ENCODE peak calls at places on chromosomes 12 and 14, in eight cellular contexts. G is SK-N-SH, J is GM23338, L is HepG2, S is Panc1, A is HCT116, W is HL-60, F is GM12878. P is an unnamed sample.

GRCh38 chr14:67285876-67286452 is 44.7 kb downstream of the PALS1 start:
- DNase-seq in A (peak), L (peak), G (peak), J (peak), S (no peak), W (no peak), F (no peak), P (peak)

GRCh38 chr12:48454675-48455074 is 17.7 kb upstream of the ANP32D start:
- DNase-seq in G (no peak), W (no peak), A (peak), S (no peak), J (peak), F (no peak), L (peak), P (peak)

GRCh38 chr12:90064759-90065158 is 356.1 kb upstream of the ATP2B1 start:
- DNase-seq in G (no peak), S (no peak), J (no peak), W (no peak), L (no peak), A (no peak), F (no peak), P (no peak)

GRCh38 chr12:21774358-21775129 is at the start of gene KCNJ8:
- DNase-seq in L (no peak), S (no peak), W (no peak), F (no peak), J (peak), A (no peak), G (peak), P (peak)

GRCh38 chr12:42705863-42706262 is 116.3 kb upstream of the PRICKLE1 start:
- DNase-seq in A (no peak), L (no peak), G (peak), S (no peak), F (no peak), W (no peak), J (no peak), P (no peak)

GRCh38 chr14:20460458-20461229 is 590 bp downstream of the PIP4P1 start:
- DNase-seq in F (peak), W (no peak), J (peak), L (no peak), S (no peak), A (no peak), G (no peak), P (no peak)

GRCh38 chr14:37139710-37140109 is 32.7 kb downstream of the SLC25A21 start:
- DNase-seq in J (no peak), A (no peak), S (no peak), L (no peak), W (no peak), F (no peak), G (no peak), P (no peak)

GRCh38 chr12:47328831-47329545 is 249.2 kb upstream of the AMIGO2 start:
- DNase-seq in S (no peak), W (no peak), F (no peak), J (no peak), G (no peak), A (no peak), L (no peak), P (no peak)

GRCh38 chr12:49828143-49829091 is at the start of gene NCKAP5L:
- DNase-seq in A (peak), J (peak), S (no peak), G (peak), L (peak), W (peak), F (no peak), P (peak)

GRCh38 chr12:73677520-73678291 is 859.9 kb upstream of the ATXN7L3B start:
- DNase-seq in A (no peak), F (no peak), S (no peak), W (no peak), J (peak), G (no peak), L (no peak), P (no peak)

GRCh38 chr12:52285851-52286530 is 5.3 kb downstream of the KRT81 start:
- DNase-seq in F (no peak), S (no peak), G (no peak), A (no peak), J (no peak), W (no peak), L (no peak), P (no peak)

GRCh38 chr12:50517456-50518048 is 12.8 kb downstream of the DIP2B start:
- DNase-seq in W (no peak), A (no peak), J (no peak), G (no peak), S (no peak), F (peak), L (peak), P (no peak)

GRCh38 chr14:67410313-67410712 is 1.7 kb downstream of the PLEK2 start:
- DNase-seq in G (no peak), J (no peak), W (no peak), A (no peak), F (no peak), L (no peak), S (no peak), P (no peak)

GRCh38 chr14:20662968-20663731 is 21.2 kb upstream of the RNASE4 start:
- DNase-seq in L (peak), F (peak), S (peak), J (peak), G (no peak), A (peak), W (peak), P (peak)

GRCh38 chr14:76929927-76930326 is 98.6 kb downstream of the IRF2BPL start:
- DNase-seq in J (peak), L (no peak), F (no peak), W (peak), G (no peak), A (no peak), S (no peak), P (no peak)

GRCh38 chr14:68468437-68469207 is 324.2 kb downstream of the ZFP36L1 start:
- DNase-seq in A (no peak), W (no peak), F (no peak), G (no peak), S (no peak), L (no peak), J (no peak), P (no peak)

GRCh38 chr12:23472329-23472971 is 477.0 kb downstream of the SOX5 start:
- DNase-seq in S (no peak), W (no peak), J (peak), A (no peak), L (no peak), G (no peak), F (no peak), P (no peak)

GRCh38 chr12:47237751-47238211 is 158.0 kb upstream of the AMIGO2 start:
- DNase-seq in F (no peak), L (no peak), G (no peak), S (no peak), W (no peak), J (no peak), A (no peak), P (no peak)

GRCh38 chr12:26188132-26188531 is 7.2 kb upstream of the SSPN start:
- DNase-seq in S (no peak), G (no peak), F (no peak), L (no peak), W (no peak), A (no peak), J (no peak), P (no peak)

GRCh38 chr14:89956294-89957009 is 725 bp downstream of the TDP1 start:
- DNase-seq in A (peak), S (no peak), G (no peak), L (peak), F (peak), W (peak), J (peak), P (no peak)

GRCh38 chr14:69804902-69805301 is 7.9 kb upstream of the SLC10A1 start:
- DNase-seq in L (no peak), J (no peak), F (no peak), G (no peak), A (no peak), S (no peak), W (no peak), P (no peak)
- TF ChIP-seq REST in L (no peak), J (no peak), F (no peak), G (no peak), A (no peak), S (no peak), W (no peak), P (no peak)

DNA sequence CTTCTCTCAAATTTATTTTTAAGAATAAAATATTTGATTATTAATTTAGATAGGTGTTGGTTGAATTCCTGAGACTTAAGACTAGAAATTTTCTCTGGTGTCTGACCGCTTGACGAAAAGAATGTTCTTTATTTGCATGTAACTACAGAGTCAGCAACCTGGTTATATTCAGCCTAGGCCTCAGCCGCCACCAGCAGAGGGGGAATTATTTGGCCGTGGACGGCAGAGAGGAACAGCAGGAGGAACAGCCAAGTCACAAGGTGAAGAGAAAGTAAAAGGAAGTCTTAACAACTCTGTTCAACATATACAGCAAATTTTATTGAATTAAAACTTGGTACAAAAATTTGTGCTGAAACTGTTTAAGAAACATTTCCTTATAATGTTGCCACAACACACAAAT is 5.2 kb downstream of the PIWIL1 start:
- DNase-seq in G (no peak), F (no peak), S (no peak), L (no peak), W (no peak), A (no peak), J (no peak), P (no peak)
- TF ChIP-seq REST in G (no peak), F (no peak), S (no peak), L (no peak), W (no peak), A (no peak), J (no peak), P (no peak)

GRCh38 chr14:59359451-59360124 is 105.6 kb downstream of the GPR135 start:
- DNase-seq in L (no peak), S (no peak), A (no peak), F (peak), W (no peak), J (no peak), G (no peak), P (no peak)
- TF ChIP-seq REST in L (no peak), S (no peak), A (no peak), F (no peak), W (no peak), J (no peak), G (no peak), P (no peak)

GRCh38 chr12:122834921-122835692 is at the start of gene HIP1R:
- DNase-seq in S (no peak), F (no peak), L (no peak), A (peak), G (peak), J (peak), W (peak), P (peak)
- TF ChIP-seq REST in S (no peak), F (no peak), L (no peak), A (no peak), G (no peak), J (no peak), W (no peak), P (no peak)

GRCh38 chr14:64118892-64119291 is 175.3 kb downstream of the ESR2 start:
- DNase-seq in L (no peak), A (no peak), W (no peak), F (no peak), G (no peak), J (no peak), S (no peak), P (no peak)
- TF ChIP-seq REST in L (no peak), A (no peak), W (no peak), F (no peak), G (no peak), J (no peak), S (no peak), P (no peak)

DNA sequence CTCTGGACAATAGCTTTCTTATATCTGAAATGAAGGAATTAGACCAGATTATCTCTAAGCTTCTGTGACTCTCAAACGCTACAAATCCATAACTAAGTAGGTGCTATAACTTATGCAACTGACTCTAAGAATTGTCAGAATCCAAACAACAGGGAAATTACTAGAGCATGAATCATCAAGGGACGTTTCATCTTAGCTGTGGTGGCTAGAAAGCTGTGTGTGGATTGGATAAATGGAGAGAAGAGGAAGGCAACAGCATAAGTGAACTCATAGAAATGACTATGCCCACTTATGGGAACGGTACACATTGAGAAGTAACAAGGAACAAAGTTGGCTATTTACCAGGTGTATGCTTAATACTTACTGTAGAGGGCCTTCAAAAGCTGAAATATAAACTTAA is 96.0 kb upstream of the NEDD1 start:
- DNase-seq in A (no peak), F (no peak), G (no peak), J (no peak), L (peak), S (peak), W (no peak), P (peak)
- TF ChIP-seq REST in A (no peak), F (no peak), G (no peak), J (no peak), L (no peak), S (no peak), W (no peak), P (no peak)

DNA sequence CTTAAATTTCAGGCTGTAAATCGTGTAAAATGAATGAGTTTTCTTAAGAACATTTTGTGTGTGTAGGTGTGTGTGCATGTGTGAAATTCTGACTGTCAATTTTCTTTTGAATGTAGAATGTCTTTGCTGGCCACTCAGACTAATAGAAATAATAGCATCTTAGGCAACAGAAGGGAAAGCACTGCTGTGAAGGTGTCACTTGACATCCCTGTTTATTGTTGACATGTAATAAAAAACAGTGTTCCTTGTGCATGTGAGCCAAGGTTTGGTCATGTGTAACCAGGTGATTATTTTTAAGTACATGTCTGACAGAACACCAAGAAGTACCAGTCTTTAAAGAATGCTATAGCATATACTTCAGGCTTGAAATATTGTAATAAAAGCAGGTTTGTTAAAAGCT is 457.4 kb upstream of the RGS6 start:
- DNase-seq in A (no peak), L (no peak), G (no peak), F (no peak), J (no peak), W (no peak), S (no peak), P (no peak)
- TF ChIP-seq REST in A (no peak), L (no peak), G (no peak), F (no peak), J (no peak), W (no peak), S (no peak), P (no peak)

GRCh38 chr12:94940771-94941170 is 62.7 kb downstream of the NDUFA12 start:
- DNase-seq in F (no peak), J (no peak), L (no peak), A (no peak), W (no peak), S (no peak), G (no peak), P (no peak)

GRCh38 chr12:94942663-94943062 is 60.8 kb downstream of the NDUFA12 start:
- DNase-seq in G (no peak), L (no peak), J (no peak), A (no peak), S (no peak), F (no peak), W (no peak), P (no peak)

GRCh38 chr12:94938583-94938982 is 64.9 kb downstream of the NDUFA12 start:
- DNase-seq in L (no peak), J (no peak), G (no peak), F (no peak), W (no peak), S (no peak), A (no peak), P (no peak)

DNA sequence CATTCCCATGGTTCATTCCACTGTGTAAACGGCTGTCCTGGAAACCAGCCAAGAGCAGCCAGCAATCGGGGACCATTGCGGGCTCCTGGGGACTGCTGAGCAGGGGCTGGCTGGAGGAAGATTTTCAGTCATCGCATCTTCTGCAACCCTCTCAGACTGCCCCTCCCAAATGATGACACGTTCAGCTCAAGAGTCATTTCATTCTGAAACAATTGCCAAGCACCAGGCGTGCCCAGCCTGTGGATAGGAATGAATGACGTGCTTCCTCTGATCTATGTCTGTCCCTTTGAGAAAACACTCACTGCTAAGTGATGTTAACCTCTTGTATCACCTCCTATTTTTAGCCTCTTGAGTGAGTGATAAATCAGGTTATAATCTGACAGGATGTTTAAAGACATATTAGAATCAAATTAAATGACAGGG is 62.0 kb downstream of the NDUFA12 start:
- DNase-seq in S (no peak), W (no peak), J (no peak), F (no peak), L (no peak), G (peak), A (no peak), P (no peak)
- TF ChIP-seq REST in S (no peak), W (no peak), J (no peak), F (no peak), L (no peak), G (no peak), A (no peak), P (no peak)

GRCh38 chr14:22976620-22977433 is 5.5 kb downstream of the AJUBA start:
- DNase-seq in W (peak), G (no peak), J (peak), S (no peak), L (peak), A (no peak), F (no peak), P (peak)

GRCh38 chr14:22978873-22979671 is 3.3 kb downstream of the AJUBA start:
- DNase-seq in W (no peak), J (no peak), S (no peak), G (no peak), L (no peak), A (no peak), F (no peak), P (no peak)

GRCh38 chr14:22977684-22978486 is 4.5 kb downstream of the AJUBA start:
- DNase-seq in S (no peak), A (no peak), J (peak), L (peak), W (no peak), F (no peak), G (peak), P (peak)

GRCh38 chr14:22978487-22978837 is 3.9 kb downstream of the AJUBA start:
- DNase-seq in F (no peak), J (no peak), L (no peak), S (no peak), A (no peak), W (no peak), G (no peak), P (no peak)

GRCh38 chr14:22977434-22977683 is 5.0 kb downstream of the AJUBA start:
- DNase-seq in S (no peak), F (no peak), J (no peak), L (no peak), G (no peak), W (no peak), A (no peak), P (no peak)
- TF ChIP-seq REST in S (no peak), F (no peak), J (no peak), L (no peak), G (no peak), W (no peak), A (no peak), P (no peak)

DNA sequence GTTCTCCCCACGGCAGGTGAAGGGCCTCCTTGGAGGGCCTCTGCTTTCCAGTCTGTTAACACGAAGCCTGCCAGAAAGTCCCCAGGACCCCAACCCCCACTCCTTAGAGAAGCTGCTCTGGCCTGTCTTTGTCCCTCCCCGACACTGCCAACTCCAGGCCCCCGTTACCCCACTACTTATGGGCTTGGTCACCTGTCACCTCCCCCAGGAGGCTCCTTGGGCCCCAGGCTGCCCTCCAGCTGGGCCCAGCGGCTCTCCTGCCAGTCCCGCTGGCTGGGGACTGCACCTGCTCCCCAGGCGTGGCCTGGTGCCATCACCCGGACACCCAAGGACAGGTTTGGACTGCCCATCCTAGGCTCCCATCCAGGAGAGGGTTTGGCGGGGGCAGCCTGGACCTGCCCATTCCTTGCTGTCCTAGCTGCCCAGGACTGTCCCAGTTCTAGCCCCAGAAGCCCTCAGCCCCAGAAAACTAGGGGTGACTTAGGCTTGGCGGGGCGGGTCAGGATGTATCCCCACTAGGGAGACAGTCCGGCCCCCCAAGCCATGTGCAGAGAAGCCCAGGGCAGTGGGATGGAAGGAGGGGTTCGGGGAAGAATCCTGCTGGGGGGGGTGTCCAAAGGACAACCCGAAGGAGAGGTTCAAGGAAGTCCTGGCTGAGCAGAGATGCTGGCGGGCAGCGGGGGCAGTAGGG is 155.7 kb upstream of the C14orf180 start:
- DNase-seq in S (no peak), L (no peak), F (no peak), W (no peak), J (no peak), A (no peak), G (peak), P (no peak)
- TF ChIP-seq REST in S (no peak), L (no peak), F (no peak), W (no peak), J (no peak), A (no peak), G (no peak), P (no peak)

P was measured in A549.